ENCODE peak calls at places on chromosome 16, in six cellular contexts. One of them, this sample, is unnamed.

GRCh38 chr16:23072084-23072599 is 77.1 kb downstream of the USP31 start:
- DNase-seq in endodermal cell: no peak
- DNase-seq in neural progenitor cell: no peak
- DNase-seq in heart right ventricle: peak; percentile 90
- DNase-seq in ascending aorta: peak; percentile 34
- DNase-seq in body of pancreas: no peak
- DNase-seq in this sample: no peak

GRCh38 chr16:9050102-9050830 is 41.2 kb upstream of the HAPSTR1 start:
- DNase-seq in ascending aorta: no peak
- DNase-seq in neural progenitor cell: peak; percentile 61
- DNase-seq in heart right ventricle: no peak
- DNase-seq in endodermal cell: peak; percentile 94
- DNase-seq in body of pancreas: no peak
- DNase-seq in this sample: peak; percentile 26

GRCh38 chr16:87834668-87835473 is 34.4 kb downstream of the SLC7A5 start:
- DNase-seq in ascending aorta: no peak
- DNase-seq in body of pancreas: no peak
- DNase-seq in neural progenitor cell: no peak
- DNase-seq in endodermal cell: no peak
- DNase-seq in heart right ventricle: no peak
- DNase-seq in this sample: peak; percentile 86

GRCh38 chr16:4884972-4885874 is 37.9 kb downstream of the UBN1 start:
- DNase-seq in ascending aorta: no peak
- DNase-seq in endodermal cell: no peak
- DNase-seq in body of pancreas: no peak
- DNase-seq in neural progenitor cell: no peak
- DNase-seq in heart right ventricle: no peak
- DNase-seq in this sample: no peak

GRCh38 chr16:72302352-72302751 is 130.4 kb upstream of the PMFBP1 start:
- DNase-seq in heart right ventricle: no peak
- DNase-seq in endodermal cell: no peak
- DNase-seq in body of pancreas: no peak
- DNase-seq in neural progenitor cell: no peak
- DNase-seq in ascending aorta: no peak
- DNase-seq in this sample: no peak

GRCh38 chr16:12320298-12320706 is 343.8 kb downstream of the SNX29 start:
- DNase-seq in body of pancreas: no peak
- DNase-seq in endodermal cell: peak; percentile 48
- DNase-seq in neural progenitor cell: no peak
- DNase-seq in heart right ventricle: no peak
- DNase-seq in ascending aorta: no peak
- DNase-seq in this sample: no peak

GRCh38 chr16:50548659-50549560 is 714 bp downstream of the NKD1 start:
- DNase-seq in endodermal cell: no peak
- DNase-seq in ascending aorta: no peak
- DNase-seq in heart right ventricle: no peak
- DNase-seq in body of pancreas: peak; percentile 19
- DNase-seq in neural progenitor cell: peak; percentile 10
- DNase-seq in this sample: peak; percentile 16

GRCh38 chr16:89116341-89117238 is 22.9 kb downstream of the ACSF3 start:
- DNase-seq in neural progenitor cell: no peak
- DNase-seq in body of pancreas: no peak
- DNase-seq in ascending aorta: no peak
- DNase-seq in heart right ventricle: no peak
- DNase-seq in endodermal cell: no peak
- DNase-seq in this sample: no peak

GRCh38 chr16:9225527-9226316 is 134.3 kb downstream of the HAPSTR1 start:
- DNase-seq in endodermal cell: peak; percentile 79
- DNase-seq in body of pancreas: no peak
- DNase-seq in neural progenitor cell: peak; percentile 62
- DNase-seq in ascending aorta: no peak
- DNase-seq in heart right ventricle: no peak
- DNase-seq in this sample: peak; percentile 90

GRCh38 chr16:11129378-11129781 is 126.6 kb downstream of the SOCS1 start:
- DNase-seq in neural progenitor cell: no peak
- DNase-seq in heart right ventricle: no peak
- DNase-seq in endodermal cell: no peak
- DNase-seq in ascending aorta: no peak
- DNase-seq in body of pancreas: no peak
- DNase-seq in this sample: no peak

GRCh38 chr16:56679813-56680212 is 2.5 kb upstream of the MT1X start:
- DNase-seq in neural progenitor cell: no peak
- DNase-seq in body of pancreas: peak; percentile 8
- DNase-seq in endodermal cell: no peak
- DNase-seq in ascending aorta: no peak
- DNase-seq in heart right ventricle: peak; percentile 16
- DNase-seq in this sample: no peak

GRCh38 chr16:88941933-88942909 is 34.8 kb downstream of the CBFA2T3 start:
- DNase-seq in neural progenitor cell: peak; percentile 82
- DNase-seq in endodermal cell: peak; percentile 89
- DNase-seq in body of pancreas: peak; percentile 50
- DNase-seq in ascending aorta: no peak
- DNase-seq in heart right ventricle: peak; percentile 48
- DNase-seq in this sample: peak; percentile 52

GRCh38 chr16:27315333-27316037 is 1.7 kb downstream of the IL4R start:
- DNase-seq in heart right ventricle: peak; percentile 64
- DNase-seq in endodermal cell: peak; percentile 73
- DNase-seq in body of pancreas: no peak
- DNase-seq in neural progenitor cell: peak; percentile 43
- DNase-seq in ascending aorta: peak; percentile 23
- DNase-seq in this sample: no peak

GRCh38 chr16:25747160-25747758 is 55.5 kb downstream of the HS3ST4 start:
- DNase-seq in heart right ventricle: no peak
- DNase-seq in ascending aorta: no peak
- DNase-seq in body of pancreas: no peak
- DNase-seq in endodermal cell: peak; percentile 87
- DNase-seq in neural progenitor cell: peak; percentile 71
- DNase-seq in this sample: no peak

GRCh38 chr16:19711643-19712042 is 6.4 kb downstream of the KNOP1 start:
- DNase-seq in body of pancreas: no peak
- DNase-seq in heart right ventricle: no peak
- DNase-seq in neural progenitor cell: no peak
- DNase-seq in ascending aorta: no peak
- DNase-seq in endodermal cell: no peak
- DNase-seq in this sample: no peak

GRCh38 chr16:87207509-87207908 is 109.7 kb downstream of the C16orf95 start:
- DNase-seq in body of pancreas: no peak
- DNase-seq in neural progenitor cell: no peak
- DNase-seq in ascending aorta: no peak
- DNase-seq in heart right ventricle: no peak
- DNase-seq in endodermal cell: no peak
- DNase-seq in this sample: no peak

GRCh38 chr16:79997257-79997656 is 396.7 kb upstream of the MAF start:
- DNase-seq in body of pancreas: no peak
- DNase-seq in heart right ventricle: no peak
- DNase-seq in neural progenitor cell: peak; percentile 50
- DNase-seq in endodermal cell: peak; percentile 72
- DNase-seq in ascending aorta: no peak
- DNase-seq in this sample: peak; percentile 10

GRCh38 chr16:89134269-89134668 is 37.3 kb upstream of the CDH15 start:
- DNase-seq in endodermal cell: no peak
- DNase-seq in neural progenitor cell: no peak
- DNase-seq in ascending aorta: no peak
- DNase-seq in heart right ventricle: no peak
- DNase-seq in body of pancreas: no peak
- DNase-seq in this sample: no peak

GRCh38 chr16:1097800-1098199 is 1.8 kb upstream of the C1QTNF8 start:
- DNase-seq in neural progenitor cell: no peak
- DNase-seq in heart right ventricle: peak; percentile 77
- DNase-seq in ascending aorta: peak; percentile 89
- DNase-seq in endodermal cell: no peak
- DNase-seq in body of pancreas: no peak
- DNase-seq in this sample: no peak

GRCh38 chr16:66328282-66328681 is 38.2 kb upstream of the CDH5 start:
- DNase-seq in body of pancreas: no peak
- DNase-seq in heart right ventricle: no peak
- DNase-seq in neural progenitor cell: no peak
- DNase-seq in endodermal cell: no peak
- DNase-seq in ascending aorta: no peak
- DNase-seq in this sample: no peak

GRCh38 chr16:66325977-66326376 is 40.5 kb upstream of the CDH5 start:
- DNase-seq in body of pancreas: no peak
- DNase-seq in heart right ventricle: no peak
- DNase-seq in endodermal cell: no peak
- DNase-seq in neural progenitor cell: no peak
- DNase-seq in ascending aorta: no peak
- DNase-seq in this sample: no peak

GRCh38 chr16:66322174-66322573 is 44.3 kb upstream of the CDH5 start:
- DNase-seq in ascending aorta: no peak
- DNase-seq in heart right ventricle: no peak
- DNase-seq in neural progenitor cell: no peak
- DNase-seq in body of pancreas: no peak
- DNase-seq in endodermal cell: no peak
- DNase-seq in this sample: no peak

GRCh38 chr16:66326995-66327513 is 39.4 kb upstream of the CDH5 start:
- DNase-seq in endodermal cell: peak; percentile 67
- DNase-seq in neural progenitor cell: no peak
- DNase-seq in heart right ventricle: no peak
- DNase-seq in ascending aorta: no peak
- DNase-seq in body of pancreas: peak; percentile 51
- DNase-seq in this sample: peak; percentile 46

DNA sequence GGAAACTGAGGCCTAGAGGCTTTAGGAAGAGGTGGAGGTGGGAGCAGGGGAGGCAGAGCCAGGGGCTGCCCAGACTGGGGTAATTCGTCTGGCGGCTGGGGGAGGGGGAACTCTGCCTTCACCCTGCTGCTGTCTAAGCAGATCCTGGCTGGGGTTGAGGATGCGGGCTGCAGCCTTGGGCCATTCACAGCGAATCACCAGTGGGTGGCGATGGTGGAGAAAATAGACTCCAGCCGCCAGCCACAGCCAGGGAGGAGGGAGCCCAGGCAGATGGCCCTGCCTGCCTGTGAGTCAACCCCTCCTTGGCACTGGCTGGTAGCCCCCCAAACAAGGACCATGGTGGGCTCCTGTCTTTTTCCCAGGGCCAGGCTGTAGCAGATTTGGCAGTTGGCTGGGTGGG is 41.7 kb upstream of the CDH5 start:
- DNase-seq in neural progenitor cell: peak; percentile 69
- DNase-seq in body of pancreas: no peak
- DNase-seq in heart right ventricle: no peak
- DNase-seq in ascending aorta: no peak
- DNase-seq in endodermal cell: peak; percentile 88
- DNase-seq in this sample: peak; percentile 85
- TF ChIP-seq CTCF in neural progenitor cell: peak; percentile 47
- TF ChIP-seq CTCF in body of pancreas: no peak
- TF ChIP-seq CTCF in heart right ventricle: no peak
- TF ChIP-seq CTCF in ascending aorta: no peak
- TF ChIP-seq CTCF in endodermal cell: peak; percentile 67
- TF ChIP-seq CTCF in this sample: peak; percentile 76

GRCh38 chr16:15707332-15707731 is 57.3 kb downstream of the NDE1 start:
- DNase-seq in body of pancreas: no peak
- DNase-seq in heart right ventricle: no peak
- DNase-seq in endodermal cell: no peak
- DNase-seq in neural progenitor cell: no peak
- DNase-seq in ascending aorta: no peak
- DNase-seq in this sample: no peak

GRCh38 chr16:15708096-15708495 is 58.1 kb downstream of the NDE1 start:
- DNase-seq in body of pancreas: no peak
- DNase-seq in ascending aorta: no peak
- DNase-seq in endodermal cell: no peak
- DNase-seq in heart right ventricle: no peak
- DNase-seq in neural progenitor cell: no peak
- DNase-seq in this sample: no peak

GRCh38 chr16:15705064-15705565 is 55.1 kb downstream of the NDE1 start:
- DNase-seq in ascending aorta: no peak
- DNase-seq in neural progenitor cell: no peak
- DNase-seq in body of pancreas: no peak
- DNase-seq in endodermal cell: no peak
- DNase-seq in heart right ventricle: no peak
- DNase-seq in this sample: no peak

GRCh38 chr16:15704545-15704987 is 54.5 kb downstream of the NDE1 start:
- DNase-seq in ascending aorta: no peak
- DNase-seq in body of pancreas: peak; percentile 74
- DNase-seq in heart right ventricle: peak; percentile 81
- DNase-seq in neural progenitor cell: peak; percentile 82
- DNase-seq in endodermal cell: peak; percentile 94
- DNase-seq in this sample: peak; percentile 77

GRCh38 chr16:15708997-15709396 is 59.0 kb downstream of the NDE1 start:
- DNase-seq in endodermal cell: no peak
- DNase-seq in heart right ventricle: no peak
- DNase-seq in neural progenitor cell: no peak
- DNase-seq in body of pancreas: no peak
- DNase-seq in ascending aorta: no peak
- DNase-seq in this sample: no peak
- H3K27me3 ChIP-seq in endodermal cell: no peaks in the 10 kb centered on the region
- H3K27me3 ChIP-seq in heart right ventricle: no peaks in the 10 kb centered on the region
- H3K27me3 ChIP-seq in neural progenitor cell: no peaks in the 10 kb centered on the region
- H3K27me3 ChIP-seq in body of pancreas: no peaks in the 10 kb centered on the region
- H3K27me3 ChIP-seq in ascending aorta: no peaks in the 10 kb centered on the region
- H3K27me3 ChIP-seq in this sample: no peaks in the 10 kb centered on the region

GRCh38 chr16:75591001-75591852 is 25.0 kb downstream of the GABARAPL2 start:
- DNase-seq in neural progenitor cell: no peak
- DNase-seq in ascending aorta: no peak
- DNase-seq in body of pancreas: no peak
- DNase-seq in endodermal cell: no peak
- DNase-seq in heart right ventricle: peak; percentile 87
- DNase-seq in this sample: no peak
- TF ChIP-seq CTCF in neural progenitor cell: no peak
- TF ChIP-seq CTCF in ascending aorta: peak; percentile 27
- TF ChIP-seq CTCF in body of pancreas: no peak
- TF ChIP-seq CTCF in endodermal cell: no peak
- TF ChIP-seq CTCF in heart right ventricle: no peak
- TF ChIP-seq CTCF in this sample: no peak

DNA sequence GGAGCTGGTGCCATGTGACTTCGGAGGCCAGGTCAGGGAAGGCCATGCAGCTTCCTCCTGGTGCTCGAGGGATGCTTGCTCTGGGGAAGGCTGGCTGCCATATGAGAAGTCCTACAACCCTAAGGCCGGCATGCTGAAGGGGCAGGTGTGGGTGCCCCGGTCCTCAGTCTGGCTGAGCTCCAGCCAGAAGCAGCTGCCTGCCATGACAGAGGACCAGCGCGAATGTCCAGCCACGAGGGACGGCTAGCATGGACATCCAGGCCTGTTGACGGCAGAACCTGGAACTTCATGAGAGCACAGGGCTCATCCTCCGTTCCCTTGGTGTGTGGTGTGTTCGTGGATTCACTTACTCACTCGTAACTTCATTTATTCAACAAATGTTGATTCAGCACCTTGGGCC is 140.6 kb downstream of the IRF8 start:
- DNase-seq in endodermal cell: peak; percentile 43
- DNase-seq in body of pancreas: no peak
- DNase-seq in neural progenitor cell: no peak
- DNase-seq in ascending aorta: no peak
- DNase-seq in heart right ventricle: no peak
- DNase-seq in this sample: no peak
- H3K27me3 ChIP-seq in endodermal cell: peaks cover 7% of the 10 kb centered on the region
- H3K27me3 ChIP-seq in body of pancreas: no peaks in the 10 kb centered on the region
- H3K27me3 ChIP-seq in neural progenitor cell: no peaks in the 10 kb centered on the region
- H3K27me3 ChIP-seq in ascending aorta: no peaks in the 10 kb centered on the region
- H3K27me3 ChIP-seq in heart right ventricle: peaks cover 61% of the 10 kb centered on the region
- H3K27me3 ChIP-seq in this sample: no peaks in the 10 kb centered on the region

GRCh38 chr16:83717308-83717707 is 90.5 kb upstream of the HSBP1 start:
- DNase-seq in endodermal cell: peak; percentile 78
- DNase-seq in ascending aorta: no peak
- DNase-seq in body of pancreas: no peak
- DNase-seq in heart right ventricle: no peak
- DNase-seq in neural progenitor cell: peak; percentile 57
- DNase-seq in this sample: peak; percentile 8
- TF ChIP-seq CTCF in endodermal cell: peak; percentile 77
- TF ChIP-seq CTCF in ascending aorta: no peak
- TF ChIP-seq CTCF in body of pancreas: no peak
- TF ChIP-seq CTCF in heart right ventricle: no peak
- TF ChIP-seq CTCF in neural progenitor cell: peak; percentile 60
- TF ChIP-seq CTCF in this sample: peak; percentile 29